ENCODE peak calls at places on chromosomes 12 and 14, in seven cellular contexts. One of them, this sample, is unnamed.

GRCh38 chr14:52531481-52531880 is 20.8 kb downstream of the TXNDC16 start:
- ATAC-seq in heart left ventricle: no peak
- ATAC-seq in left ventricle myocardium superior: no peak
- ATAC-seq in activated T-cell treated with anti-CD3 and anti-CD28 coated beads, Interleukin-2, amount 50 U/mL, for 72 hours: peak
- ATAC-seq in A549: no peak
- ATAC-seq in naive thymus-derived CD8-positive, alpha-beta T cell: peak
- ATAC-seq in body of pancreas: no peak
- ATAC-seq in this sample: no peak

GRCh38 chr14:58368951-58369350 is 26.8 kb upstream of the TOMM20L start:
- ATAC-seq in heart left ventricle: no peak
- ATAC-seq in naive thymus-derived CD8-positive, alpha-beta T cell: no peak
- ATAC-seq in A549: no peak
- ATAC-seq in body of pancreas: no peak
- ATAC-seq in left ventricle myocardium superior: no peak
- ATAC-seq in activated T-cell treated with anti-CD3 and anti-CD28 coated beads, Interleukin-2, amount 50 U/mL, for 72 hours: no peak
- ATAC-seq in this sample: no peak

GRCh38 chr12:67161322-67161918 is 107.7 kb upstream of the CAND1 start:
- ATAC-seq in body of pancreas: peak
- ATAC-seq in heart left ventricle: no peak
- ATAC-seq in left ventricle myocardium superior: no peak
- ATAC-seq in A549: peak
- ATAC-seq in activated T-cell treated with anti-CD3 and anti-CD28 coated beads, Interleukin-2, amount 50 U/mL, for 72 hours: no peak
- ATAC-seq in naive thymus-derived CD8-positive, alpha-beta T cell: peak
- ATAC-seq in this sample: peak

GRCh38 chr12:121610239-121611149 is 15.8 kb upstream of the ORAI1 start:
- ATAC-seq in naive thymus-derived CD8-positive, alpha-beta T cell: no peak
- ATAC-seq in body of pancreas: no peak
- ATAC-seq in heart left ventricle: peak
- ATAC-seq in left ventricle myocardium superior: peak
- ATAC-seq in A549: peak
- ATAC-seq in activated T-cell treated with anti-CD3 and anti-CD28 coated beads, Interleukin-2, amount 50 U/mL, for 72 hours: no peak
- ATAC-seq in this sample: no peak

GRCh38 chr14:43894534-43894933 is 612.5 kb downstream of the FSCB start:
- ATAC-seq in body of pancreas: no peak
- ATAC-seq in heart left ventricle: no peak
- ATAC-seq in left ventricle myocardium superior: no peak
- ATAC-seq in naive thymus-derived CD8-positive, alpha-beta T cell: no peak
- ATAC-seq in activated T-cell treated with anti-CD3 and anti-CD28 coated beads, Interleukin-2, amount 50 U/mL, for 72 hours: no peak
- ATAC-seq in A549: no peak
- ATAC-seq in this sample: no peak

GRCh38 chr12:3998968-3999792 is 126.0 kb upstream of the PARP11 start:
- ATAC-seq in naive thymus-derived CD8-positive, alpha-beta T cell: peak
- ATAC-seq in heart left ventricle: no peak
- ATAC-seq in activated T-cell treated with anti-CD3 and anti-CD28 coated beads, Interleukin-2, amount 50 U/mL, for 72 hours: no peak
- ATAC-seq in left ventricle myocardium superior: peak
- ATAC-seq in A549: no peak
- ATAC-seq in body of pancreas: peak
- ATAC-seq in this sample: no peak

GRCh38 chr14:92974541-92975345 is 51.8 kb downstream of the CHGA start:
- ATAC-seq in activated T-cell treated with anti-CD3 and anti-CD28 coated beads, Interleukin-2, amount 50 U/mL, for 72 hours: no peak
- ATAC-seq in heart left ventricle: no peak
- ATAC-seq in left ventricle myocardium superior: no peak
- ATAC-seq in body of pancreas: no peak
- ATAC-seq in A549: no peak
- ATAC-seq in naive thymus-derived CD8-positive, alpha-beta T cell: no peak
- ATAC-seq in this sample: no peak

GRCh38 chr14:69828372-69828771 is 31.3 kb upstream of the SLC10A1 start:
- ATAC-seq in naive thymus-derived CD8-positive, alpha-beta T cell: no peak
- ATAC-seq in activated T-cell treated with anti-CD3 and anti-CD28 coated beads, Interleukin-2, amount 50 U/mL, for 72 hours: no peak
- ATAC-seq in left ventricle myocardium superior: no peak
- ATAC-seq in body of pancreas: no peak
- ATAC-seq in heart left ventricle: no peak
- ATAC-seq in A549: no peak
- ATAC-seq in this sample: no peak

GRCh38 chr12:89529738-89530137 is 3.9 kb upstream of the POC1B start:
- ATAC-seq in left ventricle myocardium superior: no peak
- ATAC-seq in naive thymus-derived CD8-positive, alpha-beta T cell: peak
- ATAC-seq in heart left ventricle: no peak
- ATAC-seq in body of pancreas: peak
- ATAC-seq in activated T-cell treated with anti-CD3 and anti-CD28 coated beads, Interleukin-2, amount 50 U/mL, for 72 hours: no peak
- ATAC-seq in A549: no peak
- ATAC-seq in this sample: peak

GRCh38 chr12:48002773-48003218 is 1.5 kb downstream of the COL2A1 start:
- ATAC-seq in A549: peak
- ATAC-seq in heart left ventricle: peak
- ATAC-seq in naive thymus-derived CD8-positive, alpha-beta T cell: no peak
- ATAC-seq in body of pancreas: peak
- ATAC-seq in left ventricle myocardium superior: peak
- ATAC-seq in activated T-cell treated with anti-CD3 and anti-CD28 coated beads, Interleukin-2, amount 50 U/mL, for 72 hours: no peak
- ATAC-seq in this sample: no peak

GRCh38 chr12:70830221-70831061 is 90.1 kb downstream of the PTPRR start:
- ATAC-seq in activated T-cell treated with anti-CD3 and anti-CD28 coated beads, Interleukin-2, amount 50 U/mL, for 72 hours: no peak
- ATAC-seq in A549: no peak
- ATAC-seq in body of pancreas: no peak
- ATAC-seq in left ventricle myocardium superior: peak
- ATAC-seq in heart left ventricle: no peak
- ATAC-seq in naive thymus-derived CD8-positive, alpha-beta T cell: no peak
- ATAC-seq in this sample: no peak

GRCh38 chr12:123519151-123520001 is 14.1 kb downstream of the RILPL1 start:
- ATAC-seq in naive thymus-derived CD8-positive, alpha-beta T cell: no peak
- ATAC-seq in activated T-cell treated with anti-CD3 and anti-CD28 coated beads, Interleukin-2, amount 50 U/mL, for 72 hours: no peak
- ATAC-seq in left ventricle myocardium superior: peak
- ATAC-seq in heart left ventricle: peak
- ATAC-seq in body of pancreas: peak
- ATAC-seq in A549: peak
- ATAC-seq in this sample: peak

GRCh38 chr12:131831021-131831571 is 2.9 kb downstream of the MMP17 start:
- ATAC-seq in heart left ventricle: no peak
- ATAC-seq in A549: peak
- ATAC-seq in activated T-cell treated with anti-CD3 and anti-CD28 coated beads, Interleukin-2, amount 50 U/mL, for 72 hours: peak
- ATAC-seq in naive thymus-derived CD8-positive, alpha-beta T cell: peak
- ATAC-seq in left ventricle myocardium superior: peak
- ATAC-seq in body of pancreas: no peak
- ATAC-seq in this sample: peak

GRCh38 chr12:116547955-116548471 is 11.2 kb upstream of the MAP1LC3B2 start:
- ATAC-seq in left ventricle myocardium superior: peak
- ATAC-seq in body of pancreas: no peak
- ATAC-seq in naive thymus-derived CD8-positive, alpha-beta T cell: no peak
- ATAC-seq in activated T-cell treated with anti-CD3 and anti-CD28 coated beads, Interleukin-2, amount 50 U/mL, for 72 hours: no peak
- ATAC-seq in A549: no peak
- ATAC-seq in heart left ventricle: peak
- ATAC-seq in this sample: peak

GRCh38 chr12:25591132-25591531 is 38.0 kb upstream of the LMNTD1 start:
- ATAC-seq in activated T-cell treated with anti-CD3 and anti-CD28 coated beads, Interleukin-2, amount 50 U/mL, for 72 hours: no peak
- ATAC-seq in body of pancreas: no peak
- ATAC-seq in left ventricle myocardium superior: no peak
- ATAC-seq in naive thymus-derived CD8-positive, alpha-beta T cell: no peak
- ATAC-seq in A549: no peak
- ATAC-seq in heart left ventricle: no peak
- ATAC-seq in this sample: no peak

GRCh38 chr12:28780096-28780495 is 369.0 kb upstream of the FAR2 start:
- ATAC-seq in A549: peak
- ATAC-seq in left ventricle myocardium superior: no peak
- ATAC-seq in activated T-cell treated with anti-CD3 and anti-CD28 coated beads, Interleukin-2, amount 50 U/mL, for 72 hours: no peak
- ATAC-seq in heart left ventricle: no peak
- ATAC-seq in body of pancreas: no peak
- ATAC-seq in naive thymus-derived CD8-positive, alpha-beta T cell: no peak
- ATAC-seq in this sample: peak

GRCh38 chr12:4030938-4031702 is 157.9 kb upstream of the PARP11 start:
- ATAC-seq in A549: peak
- ATAC-seq in heart left ventricle: peak
- ATAC-seq in body of pancreas: peak
- ATAC-seq in activated T-cell treated with anti-CD3 and anti-CD28 coated beads, Interleukin-2, amount 50 U/mL, for 72 hours: peak
- ATAC-seq in naive thymus-derived CD8-positive, alpha-beta T cell: peak
- ATAC-seq in left ventricle myocardium superior: peak
- ATAC-seq in this sample: peak

GRCh38 chr12:48788522-48788851 is 402 bp downstream of the ADCY6 start:
- ATAC-seq in heart left ventricle: no peak
- ATAC-seq in left ventricle myocardium superior: no peak
- ATAC-seq in body of pancreas: peak
- ATAC-seq in naive thymus-derived CD8-positive, alpha-beta T cell: no peak
- ATAC-seq in activated T-cell treated with anti-CD3 and anti-CD28 coated beads, Interleukin-2, amount 50 U/mL, for 72 hours: no peak
- ATAC-seq in A549: peak
- ATAC-seq in this sample: peak

GRCh38 chr12:117907108-117907689 is 61.6 kb downstream of the KSR2 start:
- ATAC-seq in body of pancreas: peak
- ATAC-seq in heart left ventricle: no peak
- ATAC-seq in naive thymus-derived CD8-positive, alpha-beta T cell: no peak
- ATAC-seq in left ventricle myocardium superior: no peak
- ATAC-seq in A549: peak
- ATAC-seq in activated T-cell treated with anti-CD3 and anti-CD28 coated beads, Interleukin-2, amount 50 U/mL, for 72 hours: no peak
- ATAC-seq in this sample: peak

GRCh38 chr12:25320123-25321006 is 69.6 kb upstream of the KRAS start:
- ATAC-seq in left ventricle myocardium superior: no peak
- ATAC-seq in naive thymus-derived CD8-positive, alpha-beta T cell: no peak
- ATAC-seq in body of pancreas: no peak
- ATAC-seq in heart left ventricle: no peak
- ATAC-seq in A549: no peak
- ATAC-seq in activated T-cell treated with anti-CD3 and anti-CD28 coated beads, Interleukin-2, amount 50 U/mL, for 72 hours: peak
- ATAC-seq in this sample: no peak

GRCh38 chr14:106821119-106821518 is 1294.7 kb downstream of the TMEM121 start:
- ATAC-seq in activated T-cell treated with anti-CD3 and anti-CD28 coated beads, Interleukin-2, amount 50 U/mL, for 72 hours: no peak
- ATAC-seq in heart left ventricle: no peak
- ATAC-seq in left ventricle myocardium superior: no peak
- ATAC-seq in body of pancreas: no peak
- ATAC-seq in naive thymus-derived CD8-positive, alpha-beta T cell: no peak
- ATAC-seq in A549: no peak
- ATAC-seq in this sample: no peak

GRCh38 chr12:127381681-127382080 is 885.3 kb upstream of the TMEM132C start:
- ATAC-seq in heart left ventricle: no peak
- ATAC-seq in A549: no peak
- ATAC-seq in naive thymus-derived CD8-positive, alpha-beta T cell: no peak
- ATAC-seq in left ventricle myocardium superior: no peak
- ATAC-seq in body of pancreas: no peak
- ATAC-seq in activated T-cell treated with anti-CD3 and anti-CD28 coated beads, Interleukin-2, amount 50 U/mL, for 72 hours: no peak
- ATAC-seq in this sample: no peak

GRCh38 chr12:65881348-65881961 is 57.2 kb downstream of the HMGA2 start:
- ATAC-seq in heart left ventricle: peak
- ATAC-seq in A549: peak
- ATAC-seq in left ventricle myocardium superior: peak
- ATAC-seq in body of pancreas: peak
- ATAC-seq in activated T-cell treated with anti-CD3 and anti-CD28 coated beads, Interleukin-2, amount 50 U/mL, for 72 hours: no peak
- ATAC-seq in naive thymus-derived CD8-positive, alpha-beta T cell: no peak
- ATAC-seq in this sample: no peak

GRCh38 chr14:22428681-22429315 is 160.2 kb downstream of the DAD1 start:
- ATAC-seq in left ventricle myocardium superior: peak
- ATAC-seq in A549: no peak
- ATAC-seq in body of pancreas: no peak
- ATAC-seq in activated T-cell treated with anti-CD3 and anti-CD28 coated beads, Interleukin-2, amount 50 U/mL, for 72 hours: no peak
- ATAC-seq in naive thymus-derived CD8-positive, alpha-beta T cell: no peak
- ATAC-seq in heart left ventricle: no peak
- ATAC-seq in this sample: no peak